ENCODE peak calls at places on chromosomes 5 and 9, in six cellular contexts. One of them, this sample, is unnamed.

GRCh38 chr5:134273642-134274361 is 47.9 kb upstream of the PPP2CA start:
- DNase-seq in fibroblast of lung: no peak
- DNase-seq in GM20000: no peak
- DNase-seq in heart left ventricle: no peak
- DNase-seq in D721Med: no peak
- DNase-seq in foreskin keratinocyte: peak; percentile 91
- DNase-seq in this sample: peak; percentile 18

GRCh38 chr5:109309326-109310063 is 100.3 kb downstream of the PJA2 start:
- DNase-seq in fibroblast of lung: no peak
- DNase-seq in GM20000: no peak
- DNase-seq in heart left ventricle: no peak
- DNase-seq in D721Med: no peak
- DNase-seq in foreskin keratinocyte: no peak
- DNase-seq in this sample: no peak

GRCh38 chr5:95989283-95990048 is 27.8 kb upstream of the ELL2 start:
- DNase-seq in fibroblast of lung: no peak
- DNase-seq in GM20000: no peak
- DNase-seq in heart left ventricle: no peak
- DNase-seq in D721Med: no peak
- DNase-seq in foreskin keratinocyte: no peak
- DNase-seq in this sample: no peak

GRCh38 chr9:104767507-104767906 is 3.6 kb downstream of the NIPSNAP3B start:
- DNase-seq in fibroblast of lung: no peak
- DNase-seq in GM20000: no peak
- DNase-seq in heart left ventricle: no peak
- DNase-seq in D721Med: no peak
- DNase-seq in foreskin keratinocyte: no peak
- DNase-seq in this sample: no peak

GRCh38 chr5:132428811-132429440 is 59.4 kb downstream of the SLC22A5 start:
- DNase-seq in fibroblast of lung: peak; percentile 59
- DNase-seq in GM20000: no peak
- DNase-seq in heart left ventricle: no peak
- DNase-seq in D721Med: no peak
- DNase-seq in foreskin keratinocyte: no peak
- DNase-seq in this sample: peak; percentile 78

GRCh38 chr5:140342287-140342686 is 4.1 kb downstream of the HBEGF start:
- DNase-seq in fibroblast of lung: no peak
- DNase-seq in GM20000: peak; percentile 30
- DNase-seq in heart left ventricle: no peak
- DNase-seq in D721Med: no peak
- DNase-seq in foreskin keratinocyte: no peak
- DNase-seq in this sample: no peak

GRCh38 chr9:121528642-121529041 is 29.0 kb upstream of the GGTA1 start:
- DNase-seq in fibroblast of lung: no peak
- DNase-seq in GM20000: no peak
- DNase-seq in heart left ventricle: no peak
- DNase-seq in D721Med: no peak
- DNase-seq in foreskin keratinocyte: no peak
- DNase-seq in this sample: no peak

GRCh38 chr5:15601274-15601673 is 101.3 kb downstream of the FBXL7 start:
- DNase-seq in fibroblast of lung: peak; percentile 23
- DNase-seq in GM20000: no peak
- DNase-seq in heart left ventricle: no peak
- DNase-seq in D721Med: no peak
- DNase-seq in foreskin keratinocyte: no peak
- DNase-seq in this sample: no peak

GRCh38 chr5:142201471-142201887 is 92.9 kb downstream of the NDFIP1 start:
- DNase-seq in fibroblast of lung: peak; percentile 94
- DNase-seq in GM20000: no peak
- DNase-seq in heart left ventricle: no peak
- DNase-seq in D721Med: no peak
- DNase-seq in foreskin keratinocyte: peak; percentile 88
- DNase-seq in this sample: peak; percentile 61

GRCh38 chr5:598564-598890 is 13.6 kb upstream of the CEP72 start:
- DNase-seq in fibroblast of lung: no peak
- DNase-seq in GM20000: no peak
- DNase-seq in heart left ventricle: no peak
- DNase-seq in D721Med: no peak
- DNase-seq in foreskin keratinocyte: no peak
- DNase-seq in this sample: no peak

GRCh38 chr9:136774416-136775045 is 10.2 kb upstream of the LCN15 start:
- DNase-seq in fibroblast of lung: no peak
- DNase-seq in GM20000: no peak
- DNase-seq in heart left ventricle: no peak
- DNase-seq in D721Med: no peak
- DNase-seq in foreskin keratinocyte: no peak
- DNase-seq in this sample: no peak

DNA sequence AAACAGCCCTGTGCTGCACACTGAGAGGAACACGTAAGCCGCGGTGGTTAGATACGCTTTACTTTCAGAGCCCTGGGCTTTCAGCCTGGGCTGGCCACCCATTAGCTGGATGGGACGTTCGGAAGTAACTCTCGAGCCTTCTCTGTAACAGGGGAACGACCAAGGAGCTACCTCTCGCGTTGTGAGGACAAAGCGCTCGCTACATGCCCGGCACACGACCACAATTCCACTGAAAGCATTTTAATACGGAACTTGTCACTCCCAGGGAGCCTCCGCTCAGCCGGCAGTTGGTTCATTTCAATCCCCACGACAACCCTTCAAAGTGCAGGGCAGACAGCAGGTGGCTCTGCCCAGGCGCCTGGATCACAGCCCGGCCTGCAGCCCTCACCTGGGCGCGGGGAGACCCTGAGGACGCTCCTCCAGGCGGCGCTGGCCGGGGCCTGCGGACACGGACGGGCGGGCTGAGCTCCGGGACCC is 368 bp downstream of the SURF1 start:
- DNase-seq in fibroblast of lung: no peak
- DNase-seq in GM20000: no peak
- DNase-seq in heart left ventricle: no peak
- DNase-seq in D721Med: no peak
- DNase-seq in foreskin keratinocyte: no peak
- DNase-seq in this sample: no peak
- TF ChIP-seq CTCF in fibroblast of lung: no peak
- TF ChIP-seq CTCF in GM20000: no peak
- TF ChIP-seq CTCF in heart left ventricle: no peak
- TF ChIP-seq CTCF in D721Med: no peak
- TF ChIP-seq CTCF in foreskin keratinocyte: peak; percentile 30
- TF ChIP-seq CTCF in this sample: no peak

GRCh38 chr5:59184769-59185168 is 601.9 kb downstream of the RAB3C start:
- DNase-seq in fibroblast of lung: no peak
- DNase-seq in GM20000: no peak
- DNase-seq in heart left ventricle: no peak
- DNase-seq in D721Med: no peak
- DNase-seq in foreskin keratinocyte: no peak
- DNase-seq in this sample: no peak

GRCh38 chr5:59187772-59188347 is 605.0 kb downstream of the RAB3C start:
- DNase-seq in fibroblast of lung: peak; percentile 73
- DNase-seq in GM20000: no peak
- DNase-seq in heart left ventricle: no peak
- DNase-seq in D721Med: no peak
- DNase-seq in foreskin keratinocyte: no peak
- DNase-seq in this sample: no peak

GRCh38 chr5:59186623-59187022 is 603.7 kb downstream of the RAB3C start:
- DNase-seq in fibroblast of lung: no peak
- DNase-seq in GM20000: no peak
- DNase-seq in heart left ventricle: no peak
- DNase-seq in D721Med: no peak
- DNase-seq in foreskin keratinocyte: no peak
- DNase-seq in this sample: no peak

GRCh38 chr5:59188415-59189225 is 605.7 kb downstream of the RAB3C start:
- DNase-seq in fibroblast of lung: peak; percentile 81
- DNase-seq in GM20000: peak; percentile 51
- DNase-seq in heart left ventricle: peak; percentile 80
- DNase-seq in D721Med: no peak
- DNase-seq in foreskin keratinocyte: no peak
- DNase-seq in this sample: peak; percentile 32

GRCh38 chr5:59185757-59186385 is 603.0 kb downstream of the RAB3C start:
- DNase-seq in fibroblast of lung: no peak
- DNase-seq in GM20000: no peak
- DNase-seq in heart left ventricle: no peak
- DNase-seq in D721Med: no peak
- DNase-seq in foreskin keratinocyte: no peak
- DNase-seq in this sample: no peak
- TF ChIP-seq CTCF in fibroblast of lung: no peak
- TF ChIP-seq CTCF in GM20000: no peak
- TF ChIP-seq CTCF in heart left ventricle: no peak
- TF ChIP-seq CTCF in D721Med: no peak
- TF ChIP-seq CTCF in foreskin keratinocyte: no peak
- TF ChIP-seq CTCF in this sample: no peak

GRCh38 chr9:77014597-77015263 is 4.7 kb upstream of the FOXB2 start:
- DNase-seq in fibroblast of lung: no peak
- DNase-seq in GM20000: no peak
- DNase-seq in heart left ventricle: no peak
- DNase-seq in D721Med: no peak
- DNase-seq in foreskin keratinocyte: no peak
- DNase-seq in this sample: no peak
- TF ChIP-seq CTCF in fibroblast of lung: peak; percentile 37
- TF ChIP-seq CTCF in GM20000: no peak
- TF ChIP-seq CTCF in heart left ventricle: no peak
- TF ChIP-seq CTCF in D721Med: peak; percentile 23
- TF ChIP-seq CTCF in foreskin keratinocyte: peak; percentile 43
- TF ChIP-seq CTCF in this sample: peak; percentile 2

GRCh38 chr9:70355801-70356200 is 58.7 kb downstream of the KLF9 start:
- DNase-seq in fibroblast of lung: no peak
- DNase-seq in GM20000: no peak
- DNase-seq in heart left ventricle: no peak
- DNase-seq in D721Med: no peak
- DNase-seq in foreskin keratinocyte: no peak
- DNase-seq in this sample: no peak

GRCh38 chr9:70347046-70347445 is 67.4 kb downstream of the KLF9 start:
- DNase-seq in fibroblast of lung: no peak
- DNase-seq in GM20000: no peak
- DNase-seq in heart left ventricle: no peak
- DNase-seq in D721Med: no peak
- DNase-seq in foreskin keratinocyte: no peak
- DNase-seq in this sample: no peak

GRCh38 chr9:70352356-70352755 is 62.1 kb downstream of the KLF9 start:
- DNase-seq in fibroblast of lung: peak; percentile 82
- DNase-seq in GM20000: no peak
- DNase-seq in heart left ventricle: no peak
- DNase-seq in D721Med: no peak
- DNase-seq in foreskin keratinocyte: no peak
- DNase-seq in this sample: no peak

DNA sequence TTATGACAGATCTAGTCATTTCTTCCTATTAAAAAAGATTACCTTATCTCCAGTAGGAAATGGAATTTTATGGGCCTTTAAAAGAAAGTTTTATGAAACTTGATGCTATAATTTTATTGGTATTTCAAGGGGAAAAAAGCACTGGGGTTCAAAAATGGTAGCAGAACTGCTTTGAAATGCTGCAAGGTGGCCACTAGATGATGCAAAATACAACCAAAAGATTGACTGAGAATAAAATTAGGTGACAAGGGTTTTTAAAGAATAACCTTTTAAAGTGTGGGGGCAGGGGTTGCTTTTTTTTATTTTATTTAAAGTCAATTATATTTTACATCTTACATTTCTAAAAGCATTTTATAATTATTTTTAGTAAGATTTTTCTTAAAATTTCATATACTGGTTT is 61.7 kb downstream of the KLF9 start:
- DNase-seq in fibroblast of lung: peak; percentile 48
- DNase-seq in GM20000: no peak
- DNase-seq in heart left ventricle: no peak
- DNase-seq in D721Med: no peak
- DNase-seq in foreskin keratinocyte: no peak
- DNase-seq in this sample: no peak
- TF ChIP-seq CTCF in fibroblast of lung: peak; percentile 49
- TF ChIP-seq CTCF in GM20000: peak; percentile 18
- TF ChIP-seq CTCF in heart left ventricle: peak; percentile 65
- TF ChIP-seq CTCF in D721Med: peak; percentile 42
- TF ChIP-seq CTCF in foreskin keratinocyte: peak; percentile 56
- TF ChIP-seq CTCF in this sample: peak; percentile 26